ENCODE peak calls at places on chromosomes 4 and X, in nine cellular contexts. K is OCI-LY7, M is MM.1S, N is neural progenitor cell, L is GM23248, U is HCT116, H is GM23338, Z is PC-3, A is SK-N-SH. C is an unnamed sample.

GRCh38 chr4:181897935-181898334 is 345.3 kb upstream of the TENM3 start:
- DNase-seq in K (no peak), M (no peak), N (no peak), L (peak), U (no peak), H (no peak), Z (no peak), A (no peak), C (peak)

GRCh38 chrX:132631579-132632232 is 142.9 kb upstream of the MBNL3 start:
- DNase-seq in K (peak), M (peak), N (peak), L (peak), U (no peak), H (peak), Z (peak), A (peak), C (peak)

GRCh38 chr4:80097395-80098177 is 24.6 kb upstream of the ANTXR2 start:
- DNase-seq in K (no peak), M (no peak), N (no peak), L (peak), U (no peak), H (no peak), Z (peak), A (peak), C (no peak)

GRCh38 chr4:67035986-67036385 is 509.3 kb downstream of the CENPC start:
- DNase-seq in K (no peak), M (no peak), N (no peak), L (no peak), U (no peak), H (no peak), Z (peak), A (no peak), C (no peak)

GRCh38 chr4:134276476-134276875 is 74.9 kb upstream of the PABPC4L start:
- DNase-seq in K (no peak), M (no peak), N (no peak), L (no peak), U (no peak), H (no peak), Z (no peak), A (no peak), C (no peak)

GRCh38 chr4:176340871-176341685 is 21.3 kb downstream of the SPCS3 start:
- DNase-seq in K (peak), M (peak), N (peak), L (peak), U (no peak), H (peak), Z (peak), A (peak), C (peak)

GRCh38 chr4:186144596-186145569 is 40.4 kb downstream of the FAM149A start:
- DNase-seq in K (no peak), M (peak), N (peak), L (peak), U (no peak), H (peak), Z (peak), A (peak), C (peak)

GRCh38 chr4:111605111-111605510 is 540.1 kb upstream of the FAM241A start:
- DNase-seq in K (no peak), M (no peak), N (no peak), L (no peak), U (no peak), H (no peak), Z (no peak), A (no peak), C (no peak)

GRCh38 chr4:92791876-92792490 is 488.2 kb downstream of the GRID2 start:
- DNase-seq in K (no peak), M (no peak), N (no peak), L (no peak), U (no peak), H (no peak), Z (no peak), A (no peak), C (no peak)

GRCh38 chr4:77843628-77844027 is 19.0 kb upstream of the MRPL1 start:
- DNase-seq in K (no peak), M (no peak), N (no peak), L (no peak), U (no peak), H (peak), Z (no peak), A (no peak), C (no peak)

GRCh38 chrX:41347186-41347585 is 13.2 kb downstream of the DDX3X start:
- DNase-seq in K (no peak), M (no peak), N (no peak), L (no peak), U (no peak), H (no peak), Z (no peak), A (no peak), C (no peak)

GRCh38 chrX:123923211-123923610 is 38.3 kb upstream of the STAG2 start:
- DNase-seq in K (no peak), M (no peak), N (no peak), L (peak), U (no peak), H (no peak), Z (no peak), A (no peak), C (no peak)

GRCh38 chr4:180828455-180829018 is 1414.7 kb upstream of the TENM3 start:
- DNase-seq in K (peak), M (peak), N (peak), L (peak), U (peak), H (peak), Z (peak), A (peak), C (peak)

GRCh38 chrX:114267127-114267526 is 316.8 kb upstream of the HTR2C start:
- DNase-seq in K (no peak), M (no peak), N (no peak), L (no peak), U (no peak), H (no peak), Z (no peak), A (no peak), C (no peak)

GRCh38 chrX:148722966-148723365 is 222.5 kb downstream of the AFF2 start:
- DNase-seq in K (no peak), M (no peak), N (no peak), L (no peak), U (no peak), H (no peak), Z (no peak), A (no peak), C (no peak)

GRCh38 chrX:14228611-14229010 is 198.9 kb upstream of the GEMIN8 start:
- DNase-seq in K (no peak), M (no peak), N (no peak), L (peak), U (no peak), H (no peak), Z (peak), A (no peak), C (no peak)

GRCh38 chr4:150773032-150773431 is 191.1 kb downstream of the MAB21L2 start:
- DNase-seq in K (no peak), M (no peak), N (no peak), L (no peak), U (no peak), H (no peak), Z (no peak), A (peak), C (no peak)

GRCh38 chr4:768995-769394 is 56.9 kb downstream of the CPLX1 start:
- DNase-seq in K (no peak), M (no peak), N (no peak), L (no peak), U (no peak), H (no peak), Z (no peak), A (no peak), C (no peak)

GRCh38 chrX:46791927-46792825 is 33.3 kb upstream of the SLC9A7 start:
- DNase-seq in K (no peak), M (no peak), N (peak), L (peak), U (peak), H (peak), Z (peak), A (no peak), C (peak)

GRCh38 chr4:82948647-82949204 is 48.2 kb downstream of the THAP9 start:
- DNase-seq in K (no peak), M (no peak), N (no peak), L (peak), U (no peak), H (no peak), Z (peak), A (no peak), C (no peak)

GRCh38 chr4:7198440-7199128 is 6.2 kb downstream of the SORCS2 start:
- DNase-seq in K (no peak), M (no peak), N (no peak), L (no peak), U (no peak), H (no peak), Z (no peak), A (no peak), C (no peak)

GRCh38 chrX:51420610-51421009 is 75.8 kb downstream of the NUDT11 start:
- DNase-seq in K (peak), M (peak), N (peak), L (peak), U (peak), H (peak), Z (peak), A (peak), C (peak)

GRCh38 chrX:46757052-46757451 is 1.9 kb downstream of the SLC9A7 start:
- DNase-seq in K (no peak), M (no peak), N (no peak), L (no peak), U (no peak), H (no peak), Z (peak), A (no peak), C (no peak)

GRCh38 chr4:156377036-156377700 is 423.5 kb upstream of the CTSO start:
- DNase-seq in K (no peak), M (no peak), N (no peak), L (peak), U (no peak), H (no peak), Z (peak), A (no peak), C (no peak)

GRCh38 chr4:156374069-156374468 is 420.4 kb upstream of the CTSO start:
- DNase-seq in K (no peak), M (no peak), N (peak), L (no peak), U (no peak), H (no peak), Z (no peak), A (no peak), C (no peak)

GRCh38 chr4:156374894-156375293 is 421.2 kb upstream of the CTSO start:
- DNase-seq in K (no peak), M (no peak), N (no peak), L (no peak), U (no peak), H (no peak), Z (no peak), A (no peak), C (no peak)

GRCh38 chr4:156378053-156378665 is 424.5 kb upstream of the CTSO start:
- DNase-seq in K (peak), M (peak), N (peak), L (peak), U (peak), H (peak), Z (peak), A (peak), C (peak)
- TF ChIP-seq EZH2phosphoT487 in K (no peak), M (no peak), N (no peak), L (no peak), U (no peak), H (no peak), Z (no peak), A (no peak), C (no peak)

DNA sequence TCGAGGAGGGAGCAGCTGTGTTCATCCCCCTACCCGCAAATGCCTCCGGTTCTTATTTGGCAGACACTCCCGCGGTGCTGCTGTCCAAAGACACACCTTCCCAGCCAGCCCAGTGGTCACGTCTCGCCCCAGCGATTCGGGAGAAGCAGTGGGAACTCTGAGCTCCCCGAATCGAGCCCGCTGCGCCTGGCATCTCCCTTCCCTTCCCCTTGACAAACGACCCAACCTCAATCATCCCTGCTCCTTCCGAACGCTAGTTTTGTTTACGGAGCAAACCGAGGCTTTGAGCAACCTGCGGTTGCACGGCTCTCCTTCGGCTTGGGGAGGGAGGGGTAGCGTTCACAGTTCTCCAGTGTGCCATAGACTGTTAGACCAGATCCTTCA is 299 bp upstream of the FRMPD4 start:
- DNase-seq in K (no peak), M (no peak), N (peak), L (no peak), U (no peak), H (peak), Z (peak), A (no peak), C (no peak)
- TF ChIP-seq EZH2phosphoT487 in K (no peak), M (no peak), N (no peak), L (no peak), U (no peak), H (no peak), Z (no peak), A (no peak), C (no peak)

GRCh38 chrX:119234931-119235555 is 1.0 kb upstream of the PGRMC1 start:
- DNase-seq in K (no peak), M (no peak), N (peak), L (peak), U (no peak), H (peak), Z (no peak), A (no peak), C (no peak)

GRCh38 chrX:119237526-119238035 is 1.5 kb downstream of the PGRMC1 start:
- DNase-seq in K (no peak), M (no peak), N (peak), L (peak), U (no peak), H (peak), Z (no peak), A (no peak), C (peak)

GRCh38 chrX:119238557-119238956 is 2.5 kb downstream of the PGRMC1 start:
- DNase-seq in K (no peak), M (no peak), N (peak), L (peak), U (no peak), H (no peak), Z (peak), A (no peak), C (no peak)

GRCh38 chrX:119235872-119236598 is at the start of gene PGRMC1:
- DNase-seq in K (peak), M (peak), N (peak), L (peak), U (peak), H (peak), Z (peak), A (peak), C (peak)

GRCh38 chrX:119236599-119237525 is 777 bp downstream of the PGRMC1 start:
- DNase-seq in K (peak), M (peak), N (peak), L (peak), U (no peak), H (no peak), Z (peak), A (peak), C (peak)
- TF ChIP-seq EZH2phosphoT487 in K (no peak), M (no peak), N (no peak), L (no peak), U (no peak), H (no peak), Z (no peak), A (no peak), C (no peak)

DNA sequence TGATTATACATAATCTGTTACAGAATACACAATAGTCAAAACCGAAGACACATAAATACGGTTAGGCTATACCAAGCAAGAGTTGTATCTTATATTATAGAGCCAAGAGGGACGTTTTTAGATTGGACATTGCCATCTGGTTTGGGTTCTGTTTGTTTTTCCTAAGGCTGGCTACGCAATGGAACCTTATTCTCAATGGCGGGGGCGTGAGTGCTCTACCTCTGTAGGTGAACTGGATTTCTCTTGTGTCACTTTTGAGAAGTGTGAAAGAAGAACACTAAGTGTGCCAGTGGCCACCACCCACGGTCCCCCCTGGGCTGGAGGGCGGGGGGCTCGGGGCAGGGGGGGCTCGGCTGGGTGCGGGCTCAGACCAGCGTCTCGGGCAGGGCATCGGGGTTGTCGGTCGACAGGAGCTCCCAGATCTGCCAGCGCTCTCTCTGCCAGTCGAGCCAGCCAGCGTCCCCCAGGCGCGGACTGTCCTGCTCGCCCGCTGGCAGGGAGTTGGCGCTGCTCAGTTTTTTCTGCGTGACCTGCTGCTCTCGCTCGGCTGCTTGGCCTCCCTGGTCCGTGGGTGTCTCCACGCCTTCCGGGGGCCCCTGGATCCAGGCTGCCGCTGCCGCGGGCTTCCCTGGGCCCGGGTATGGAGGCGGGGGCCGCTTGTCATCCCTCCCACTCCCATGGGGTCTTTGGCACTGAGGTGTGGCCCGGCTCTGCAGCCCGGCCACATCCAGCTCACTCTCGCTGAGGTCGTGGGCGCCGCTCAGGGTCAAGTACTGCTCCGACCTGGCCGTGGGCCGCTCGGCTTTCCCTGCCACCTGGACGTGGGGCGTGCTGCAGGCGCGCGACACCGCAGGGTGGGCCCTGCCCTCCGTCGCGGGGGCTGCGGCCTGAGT is 27.6 kb downstream of the HCCS start:
- DNase-seq in K (no peak), M (no peak), N (no peak), L (no peak), U (no peak), H (no peak), Z (no peak), A (peak), C (no peak)
- TF ChIP-seq EZH2phosphoT487 in K (no peak), M (no peak), N (no peak), L (no peak), U (no peak), H (no peak), Z (no peak), A (no peak), C (no peak)

GRCh38 chr4:124947622-124948265 is 235.2 kb upstream of the ANKRD50 start:
- DNase-seq in K (no peak), M (peak), N (no peak), L (peak), U (no peak), H (no peak), Z (no peak), A (no peak), C (no peak)
- TF ChIP-seq EZH2phosphoT487 in K (no peak), M (no peak), N (no peak), L (no peak), U (no peak), H (no peak), Z (no peak), A (no peak), C (no peak)

DNA sequence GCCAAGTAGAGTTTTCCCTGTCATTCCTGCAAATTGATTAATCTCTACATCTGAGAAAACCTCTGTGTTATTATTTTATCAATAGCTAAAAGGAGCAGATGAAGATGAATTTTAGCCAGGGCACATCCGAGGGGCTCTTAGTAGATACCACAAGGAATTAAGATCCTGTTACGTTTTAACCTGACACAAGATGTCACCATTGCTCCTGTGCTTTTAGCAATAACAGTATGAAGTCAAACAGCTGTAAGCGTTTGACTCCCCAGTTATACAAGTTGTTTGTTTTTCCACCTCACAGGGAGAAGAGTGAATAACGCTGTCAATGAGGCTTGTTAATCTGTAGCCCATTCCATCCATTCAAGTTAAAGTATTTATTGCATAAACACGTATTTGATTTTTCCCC is 76.0 kb upstream of the AP1S2 start:
- DNase-seq in K (peak), M (no peak), N (peak), L (peak), U (no peak), H (peak), Z (peak), A (peak), C (peak)
- TF ChIP-seq EZH2phosphoT487 in K (no peak), M (no peak), N (no peak), L (no peak), U (no peak), H (no peak), Z (no peak), A (no peak), C (no peak)

DNA sequence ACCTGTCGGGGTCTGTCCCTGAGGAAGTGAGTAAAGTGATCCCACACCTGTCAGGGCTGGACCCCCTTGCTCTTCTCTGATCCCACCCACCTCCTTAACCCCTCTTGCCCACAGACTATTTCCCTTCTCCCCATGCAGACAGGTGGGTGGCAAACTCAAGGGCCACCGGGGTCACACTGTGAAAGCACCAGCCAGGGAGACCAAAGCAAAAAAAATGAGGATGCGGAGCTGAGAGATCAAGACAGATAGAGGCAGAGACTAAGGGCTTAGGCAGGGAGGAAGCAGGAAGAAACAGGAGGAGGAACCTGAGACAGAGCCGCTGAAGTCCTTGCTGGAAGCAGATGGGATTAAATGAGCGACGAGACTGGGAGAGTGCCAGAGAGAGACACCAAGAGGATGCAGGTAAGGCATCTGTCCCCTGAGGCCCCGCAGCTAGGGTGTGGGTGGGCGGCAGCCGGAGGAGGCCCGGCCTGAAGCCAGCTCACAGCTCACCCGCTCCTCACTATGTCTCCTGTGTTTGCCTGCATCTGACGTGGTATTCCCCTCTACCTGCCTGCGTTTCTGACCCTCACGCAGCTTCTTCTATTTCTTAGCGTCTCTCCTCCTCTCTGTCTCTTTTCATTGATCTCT is 7.2 kb downstream of the TIMM17B start:
- DNase-seq in K (no peak), M (no peak), N (peak), L (peak), U (no peak), H (peak), Z (peak), A (no peak), C (no peak)
- TF ChIP-seq EZH2phosphoT487 in K (no peak), M (no peak), N (no peak), L (no peak), U (no peak), H (no peak), Z (no peak), A (no peak), C (no peak)

C was measured in hepatocyte.